ENCODE peak calls at places on chromosome 1, in eight cellular contexts. D, P, S, A, X, I, Y and Q are unnamed samples.

GRCh38 chr1:61253059-61253735 is 170.8 kb downstream of the NFIA start:
- DNase-seq in D (peak; percentile 47), P (peak; percentile 94), S (no peak), A (peak; percentile 76), X (peak; percentile 51), I (peak; percentile 66), Y (no peak), Q (no peak)

GRCh38 chr1:204513117-204513716 is 3.0 kb upstream of the MDM4 start:
- DNase-seq in D (no peak), P (no peak), S (peak; percentile 96), A (no peak), X (no peak), I (no peak), Y (no peak), Q (no peak)

GRCh38 chr1:2236695-2237677 is 8.9 kb downstream of the SKI start:
- DNase-seq in D (peak; percentile 16), P (no peak), S (no peak), A (no peak), X (no peak), I (no peak), Y (no peak), Q (peak; percentile 72)

GRCh38 chr1:109474697-109475096 is 8.4 kb downstream of the SYPL2 start:
- DNase-seq in D (no peak), P (no peak), S (no peak), A (no peak), X (no peak), I (no peak), Y (no peak), Q (no peak)

GRCh38 chr1:205923663-205924435 is 19.4 kb downstream of the SLC26A9 start:
- DNase-seq in D (no peak), P (no peak), S (no peak), A (peak; percentile 18), X (no peak), I (no peak), Y (no peak), Q (no peak)

GRCh38 chr1:207854001-207854400 is 56.9 kb downstream of the CD34 start:
- DNase-seq in D (no peak), P (no peak), S (no peak), A (no peak), X (no peak), I (no peak), Y (no peak), Q (peak; percentile 65)

GRCh38 chr1:9028921-9029715 is 2.9 kb upstream of the SLC2A7 start:
- DNase-seq in D (no peak), P (no peak), S (no peak), A (no peak), X (no peak), I (no peak), Y (no peak), Q (no peak)

GRCh38 chr1:56509713-56510641 is 69.4 kb downstream of the PLPP3 start:
- DNase-seq in D (no peak), P (no peak), S (no peak), A (no peak), X (peak; percentile 48), I (peak; percentile 46), Y (peak; percentile 73), Q (no peak)

GRCh38 chr1:200172311-200172710 is 144.8 kb downstream of the NR5A2 start:
- DNase-seq in D (no peak), P (no peak), S (no peak), A (no peak), X (no peak), I (no peak), Y (no peak), Q (no peak)

GRCh38 chr1:2786329-2787162 is 14.9 kb downstream of the TTC34 start:
- DNase-seq in D (peak; percentile 48), P (no peak), S (peak; percentile 53), A (peak; percentile 57), X (no peak), I (peak; percentile 67), Y (peak; percentile 19), Q (no peak)

GRCh38 chr1:230979389-230979716 is 459 bp downstream of the ARV1 start:
- DNase-seq in D (no peak), P (no peak), S (no peak), A (no peak), X (no peak), I (no peak), Y (no peak), Q (no peak)

GRCh38 chr1:230978491-230979388 is at the start of the genes ARV1 and TTC13:
- DNase-seq in D (peak; percentile 99), P (peak; percentile 99), S (peak; percentile 99), A (peak; percentile 99), X (peak; percentile 99), I (peak; percentile 99), Y (peak; percentile 100), Q (peak; percentile 99)

GRCh38 chr1:230982698-230983097 is 3.8 kb downstream of the ARV1 start:
- DNase-seq in D (no peak), P (no peak), S (no peak), A (no peak), X (no peak), I (no peak), Y (no peak), Q (no peak)

GRCh38 chr1:230977781-230978490 is 725 bp downstream of the TTC13 start:
- DNase-seq in D (peak; percentile 60), P (peak; percentile 25), S (peak; percentile 52), A (peak; percentile 58), X (peak; percentile 73), I (peak; percentile 55), Y (peak; percentile 66), Q (no peak)

GRCh38 chr1:230979952-230980351 is 1.1 kb downstream of the ARV1 start:
- DNase-seq in D (no peak), P (no peak), S (peak; percentile 43), A (no peak), X (no peak), I (no peak), Y (no peak), Q (no peak)
- H3K4me3 ChIP-seq in D (peak overlapping the region; percentile 81), P (no peak overlapping the region), S (peak overlapping the region; percentile 93), A (peak overlapping the region; percentile 90), X (no peak overlapping the region), I (peak overlapping the region; percentile 62), Y (peak overlapping the region; percentile 77), Q (peak overlapping the region; percentile 94)

GRCh38 chr1:43552059-43552742 is 21.5 kb downstream of the PTPRF start:
- DNase-seq in D (no peak), P (no peak), S (no peak), A (no peak), X (no peak), I (no peak), Y (no peak), Q (no peak)

GRCh38 chr1:43552813-43553212 is 22.1 kb downstream of the PTPRF start:
- DNase-seq in D (no peak), P (no peak), S (no peak), A (peak; percentile 51), X (peak; percentile 67), I (no peak), Y (no peak), Q (no peak)

GRCh38 chr1:43556772-43557171 is 26.1 kb downstream of the PTPRF start:
- DNase-seq in D (no peak), P (no peak), S (no peak), A (no peak), X (no peak), I (no peak), Y (no peak), Q (no peak)

GRCh38 chr1:43551396-43551888 is 20.8 kb downstream of the PTPRF start:
- DNase-seq in D (no peak), P (no peak), S (no peak), A (no peak), X (no peak), I (no peak), Y (no peak), Q (no peak)

DNA sequence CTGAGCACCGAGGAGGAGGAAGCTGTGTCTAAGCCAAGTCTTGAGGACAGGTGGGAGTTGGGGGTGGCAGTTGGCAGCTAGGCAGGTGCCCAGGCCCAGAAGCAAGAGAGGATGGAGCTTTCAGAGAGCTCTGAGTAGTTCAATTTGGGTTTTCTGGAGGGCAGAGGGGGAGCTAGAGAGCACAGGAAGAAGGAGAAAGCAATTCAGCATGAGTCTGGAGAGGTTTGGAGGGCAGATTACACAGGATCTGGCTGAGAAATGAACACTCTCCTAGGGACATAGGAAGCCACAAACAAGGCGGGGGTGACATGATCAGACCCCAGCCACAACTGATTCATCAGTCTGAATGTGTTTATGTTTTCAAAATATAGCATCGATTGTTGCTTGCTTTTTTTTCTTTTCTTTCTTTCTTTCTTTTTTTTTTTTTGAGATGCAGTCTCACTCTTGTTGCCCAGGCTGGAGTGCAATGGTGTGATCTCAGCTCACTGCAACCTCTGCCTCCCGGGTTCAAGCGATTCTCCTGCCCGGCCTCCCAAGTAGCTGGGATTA is 23.8 kb downstream of the PTPRF start:
- DNase-seq in D (no peak), P (no peak), S (peak; percentile 50), A (no peak), X (no peak), I (peak; percentile 33), Y (peak; percentile 69), Q (no peak)
- TF ChIP-seq CTCF in D (no peak), P (no peak), S (peak; percentile 74), A (no peak), X (peak; percentile 39), I (peak; percentile 63), Y (peak; percentile 61), Q (no peak)

GRCh38 chr1:94646786-94647555 is 105.4 kb upstream of the F3 start:
- DNase-seq in D (no peak), P (no peak), S (no peak), A (no peak), X (no peak), I (no peak), Y (no peak), Q (no peak)

GRCh38 chr1:94643776-94644175 is 102.2 kb upstream of the F3 start:
- DNase-seq in D (no peak), P (no peak), S (no peak), A (no peak), X (no peak), I (no peak), Y (no peak), Q (no peak)

GRCh38 chr1:94648225-94649007 is 106.9 kb upstream of the F3 start:
- DNase-seq in D (peak; percentile 61), P (peak; percentile 90), S (no peak), A (peak; percentile 68), X (peak; percentile 71), I (peak; percentile 21), Y (no peak), Q (peak; percentile 83)

GRCh38 chr1:94644371-94644770 is 102.8 kb upstream of the F3 start:
- DNase-seq in D (no peak), P (no peak), S (no peak), A (no peak), X (no peak), I (no peak), Y (no peak), Q (no peak)

DNA sequence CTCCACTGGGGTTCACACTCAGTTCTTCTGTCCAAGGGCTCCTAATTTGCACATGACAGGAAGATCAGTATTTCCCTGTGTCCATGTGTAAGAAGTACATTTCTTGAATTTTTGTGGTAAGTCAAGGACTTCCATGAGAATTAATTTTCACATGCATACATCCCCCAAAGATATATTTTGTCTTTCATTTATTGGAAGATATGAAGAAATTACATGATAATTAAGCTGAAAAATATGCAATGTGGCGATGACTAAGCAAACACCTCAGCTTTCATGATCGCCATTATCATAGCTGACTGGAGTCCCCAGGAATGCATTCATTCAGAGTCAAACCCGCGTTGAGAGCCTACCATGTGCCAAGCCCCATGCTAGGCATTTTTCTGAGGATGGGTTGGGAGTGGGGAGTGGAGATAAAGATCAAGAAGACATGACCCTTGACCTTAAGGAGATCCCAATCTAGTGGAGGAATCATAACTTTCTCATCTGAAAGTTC is 104.6 kb upstream of the F3 start:
- DNase-seq in D (no peak), P (no peak), S (no peak), A (no peak), X (no peak), I (no peak), Y (no peak), Q (no peak)
- H3K27ac ChIP-seq in D (no peak overlapping the region), P (no peak overlapping the region), S (no peak overlapping the region), A (no peak overlapping the region), X (no peak overlapping the region), I (no peak overlapping the region), Y (no peak overlapping the region), Q (no peak overlapping the region)

GRCh38 chr1:213070399-213070798 is 19.4 kb downstream of the RPS6KC1 start:
- DNase-seq in D (no peak), P (no peak), S (peak; percentile 19), A (peak; percentile 46), X (peak; percentile 23), I (no peak), Y (no peak), Q (no peak)
- H3K4me3 ChIP-seq in D (no peak overlapping the region), P (no peak overlapping the region), S (no peak overlapping the region), A (no peak overlapping the region), X (no peak overlapping the region), I (no peak overlapping the region), Y (no peak overlapping the region), Q (no peak overlapping the region)